ENCODE peak calls at places on chromosomes 3 and 15, in ten cellular contexts. O is stomach, W is HepG2, E is transverse colon, F is upper lobe of left lung, G is HCT116, M is breast epithelium, X is GM23338, D is SK-N-SH, U is esophagus muscularis mucosa. K is an unnamed sample. For H3K4me1, the result is how much of the 10 kb centered on the place peaks cover.

GRCh38 chr3:38226273-38226672 is 39.3 kb upstream of the SLC22A13 start:
- DNase-seq in O (no peak), W (no peak), E (no peak), F (no peak), G (no peak), M (no peak), X (no peak), D (no peak), U (no peak), K (no peak)

GRCh38 chr15:25242957-25243799 is 195.6 kb downstream of the UBE3A start:
- DNase-seq in O (peak), W (no peak), E (no peak), F (no peak), G (no peak), M (peak), X (no peak), D (no peak), U (no peak), K (no peak)

GRCh38 chr3:38834110-38834509 is 18.1 kb upstream of the SCN10A start:
- DNase-seq in O (no peak), W (peak), E (peak), F (peak), G (peak), M (no peak), X (peak), D (no peak), U (peak), K (peak)

GRCh38 chr3:29618395-29619291 is 337.8 kb downstream of the RBMS3 start:
- DNase-seq in O (no peak), W (no peak), E (no peak), F (no peak), G (no peak), M (no peak), X (no peak), D (no peak), U (no peak), K (no peak)

GRCh38 chr3:46719044-46719565 is 1.4 kb upstream of the PRSS50 start:
- DNase-seq in O (peak), W (no peak), E (no peak), F (no peak), G (no peak), M (peak), X (no peak), D (no peak), U (peak), K (no peak)

GRCh38 chr15:77031376-77032050 is 36.6 kb downstream of the PSTPIP1 start:
- DNase-seq in O (peak), W (peak), E (peak), F (no peak), G (no peak), M (peak), X (no peak), D (peak), U (no peak), K (no peak)

GRCh38 chr3:148089171-148089570 is 608.5 kb upstream of the AGTR1 start:
- DNase-seq in O (no peak), W (no peak), E (no peak), F (no peak), G (no peak), M (no peak), X (no peak), D (no peak), U (no peak), K (no peak)

GRCh38 chr3:17233398-17233800 is 348.6 kb downstream of the PLCL2 start:
- DNase-seq in O (no peak), W (peak), E (no peak), F (no peak), G (peak), M (no peak), X (peak), D (peak), U (no peak), K (peak)

GRCh38 chr15:65655026-65655425 is 33.3 kb downstream of the SLC24A1 start:
- DNase-seq in O (no peak), W (peak), E (no peak), F (no peak), G (no peak), M (no peak), X (no peak), D (no peak), U (no peak), K (no peak)

DNA sequence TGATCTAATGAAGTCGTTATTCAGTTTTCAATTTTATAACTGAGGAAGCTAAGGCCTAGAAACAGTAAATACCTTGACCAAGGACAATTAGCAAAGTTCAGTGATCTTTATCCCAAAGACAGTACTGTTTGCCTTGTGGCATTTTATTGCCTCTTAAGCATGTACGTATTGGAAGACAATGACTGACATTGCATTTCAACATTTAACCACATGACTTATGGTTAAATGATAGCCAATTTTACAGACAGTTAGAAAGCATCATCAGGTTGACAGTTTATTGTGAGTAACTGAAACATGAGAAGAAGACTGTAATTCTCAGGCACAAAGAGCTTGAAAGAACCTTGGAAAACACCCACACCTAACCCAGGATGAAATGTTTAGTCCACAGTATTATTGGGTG is 390.8 kb upstream of the ZNF385D start:
- DNase-seq in O (no peak), W (no peak), E (no peak), F (no peak), G (no peak), M (no peak), X (no peak), D (no peak), U (no peak), K (no peak)
- TF ChIP-seq POLR2AphosphoS5 in O (no peak), W (no peak), E (no peak), F (no peak), G (no peak), M (no peak), X (no peak), D (no peak), U (no peak), K (no peak)

GRCh38 chr15:87710406-87710805 is 546.1 kb downstream of the NTRK3 start:
- DNase-seq in O (no peak), W (no peak), E (peak), F (no peak), G (no peak), M (no peak), X (no peak), D (no peak), U (peak), K (peak)
- H3K4me1 ChIP-seq in O (under half), W (under half), E (under half), F (under half), G (under half), M (under half), X (under half), D (under half), U (under half), K (under half)

DNA sequence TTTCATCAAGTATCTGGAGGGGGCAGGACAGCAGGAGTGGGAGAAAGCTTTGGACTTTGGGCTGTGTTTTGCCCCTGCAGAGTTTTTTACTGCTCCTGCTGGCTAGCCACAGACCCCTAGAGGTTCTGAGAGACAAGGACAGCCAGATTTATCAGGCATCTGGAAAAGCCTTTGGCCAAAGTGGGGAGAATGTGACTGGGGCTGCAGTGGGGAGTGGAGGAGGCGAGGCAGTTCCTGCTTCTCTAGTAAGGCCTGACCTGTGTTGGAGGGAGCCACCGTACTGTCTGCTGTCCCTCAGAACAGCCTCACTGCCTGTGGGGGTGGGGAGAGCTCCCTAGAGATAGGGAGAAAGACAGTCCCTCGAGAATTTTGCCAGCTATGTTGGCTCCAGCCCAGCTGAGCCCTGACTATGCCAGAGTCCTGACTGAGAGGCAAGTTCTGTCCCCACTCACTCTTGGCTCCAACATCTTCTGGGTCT is 2.2 kb downstream of the ALPK3 start:
- DNase-seq in O (no peak), W (peak), E (no peak), F (no peak), G (no peak), M (no peak), X (peak), D (peak), U (no peak), K (no peak)
- H3K27ac ChIP-seq in O (no peak), W (peak), E (peak), F (peak), G (no peak), M (peak), X (peak), D (peak), U (peak), K (peak)

GRCh38 chr15:39144051-39144450 is 436.8 kb upstream of the THBS1 start:
- DNase-seq in O (no peak), W (no peak), E (no peak), F (no peak), G (no peak), M (no peak), X (no peak), D (no peak), U (no peak), K (no peak)

GRCh38 chr15:39142500-39142899 is 438.4 kb upstream of the THBS1 start:
- DNase-seq in O (no peak), W (no peak), E (no peak), F (no peak), G (no peak), M (no peak), X (no peak), D (no peak), U (no peak), K (no peak)

GRCh38 chr15:39139431-39140059 is 441.3 kb upstream of the THBS1 start:
- DNase-seq in O (no peak), W (no peak), E (no peak), F (no peak), G (no peak), M (no peak), X (no peak), D (no peak), U (no peak), K (no peak)

GRCh38 chr15:39135989-39136388 is 444.9 kb upstream of the THBS1 start:
- DNase-seq in O (no peak), W (no peak), E (no peak), F (no peak), G (no peak), M (no peak), X (no peak), D (no peak), U (no peak), K (no peak)

DNA sequence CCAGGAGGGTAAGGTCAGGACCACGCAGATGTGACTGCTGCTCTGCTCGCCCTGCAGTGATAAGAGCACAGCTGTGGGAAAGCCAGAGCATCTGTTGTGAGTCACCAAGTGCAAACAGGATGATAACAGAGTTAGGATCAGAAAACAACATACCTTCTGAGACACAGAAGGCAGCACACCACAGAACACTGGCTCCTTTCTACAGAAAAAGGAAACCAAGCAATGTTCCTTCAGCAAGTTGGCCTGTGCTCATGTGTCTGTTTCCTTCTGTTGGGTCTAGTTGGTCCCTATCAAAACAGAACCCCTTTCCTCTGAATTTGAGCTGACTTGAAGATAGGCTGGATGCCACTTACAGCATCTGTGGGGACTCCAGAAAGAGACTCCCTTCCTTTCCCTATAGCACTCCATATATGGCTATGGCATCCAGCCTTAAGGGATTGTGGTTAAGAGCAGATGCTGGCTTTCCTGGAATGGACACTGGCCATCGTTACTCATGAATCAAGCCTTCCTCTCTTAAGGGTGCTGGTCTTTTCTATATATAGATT is 440.7 kb upstream of the THBS1 start:
- DNase-seq in O (no peak), W (peak), E (no peak), F (no peak), G (no peak), M (no peak), X (peak), D (peak), U (no peak), K (no peak)
- TF ChIP-seq POLR2AphosphoS5 in O (no peak), W (no peak), E (no peak), F (no peak), G (no peak), M (no peak), X (no peak), D (peak), U (no peak), K (no peak)

GRCh38 chr15:72492733-72493132 is 18.6 kb downstream of the ARIH1 start:
- DNase-seq in O (no peak), W (no peak), E (no peak), F (no peak), G (no peak), M (no peak), X (no peak), D (no peak), U (no peak), K (no peak)

GRCh38 chr15:72497402-72497801 is 23.3 kb downstream of the ARIH1 start:
- DNase-seq in O (no peak), W (no peak), E (no peak), F (no peak), G (no peak), M (no peak), X (no peak), D (no peak), U (no peak), K (no peak)

GRCh38 chr15:72493220-72493619 is 19.1 kb downstream of the ARIH1 start:
- DNase-seq in O (no peak), W (no peak), E (no peak), F (no peak), G (no peak), M (no peak), X (no peak), D (no peak), U (no peak), K (no peak)

GRCh38 chr15:72496783-72497182 is 22.7 kb downstream of the ARIH1 start:
- DNase-seq in O (no peak), W (no peak), E (no peak), F (no peak), G (no peak), M (no peak), X (no peak), D (no peak), U (no peak), K (no peak)

GRCh38 chr15:72495007-72495406 is 20.9 kb downstream of the ARIH1 start:
- DNase-seq in O (no peak), W (no peak), E (no peak), F (no peak), G (no peak), M (no peak), X (no peak), D (no peak), U (no peak), K (no peak)
- H3K4me1 ChIP-seq in O (half or more), W (under half), E (half or more), F (half or more), G (under half), M (under half), X (under half), D (under half), U (under half), K (under half)

GRCh38 chr3:88809993-88810392 is 297.4 kb upstream of the EPHA3 start:
- DNase-seq in O (no peak), W (no peak), E (no peak), F (no peak), G (no peak), M (no peak), X (no peak), D (no peak), U (no peak), K (no peak)

GRCh38 chr3:88812576-88812975 is 294.8 kb upstream of the EPHA3 start:
- DNase-seq in O (no peak), W (no peak), E (no peak), F (no peak), G (no peak), M (no peak), X (peak), D (no peak), U (no peak), K (no peak)

GRCh38 chr3:88816445-88816844 is 291.0 kb upstream of the EPHA3 start:
- DNase-seq in O (no peak), W (no peak), E (no peak), F (no peak), G (no peak), M (no peak), X (no peak), D (no peak), U (no peak), K (no peak)

GRCh38 chr3:88807471-88808090 is 299.8 kb upstream of the EPHA3 start:
- DNase-seq in O (no peak), W (no peak), E (no peak), F (no peak), G (no peak), M (no peak), X (no peak), D (no peak), U (no peak), K (no peak)

GRCh38 chr3:88810455-88810854 is 297.0 kb upstream of the EPHA3 start:
- DNase-seq in O (no peak), W (no peak), E (no peak), F (no peak), G (no peak), M (no peak), X (no peak), D (no peak), U (no peak), K (no peak)
- H3K27ac ChIP-seq in O (no peak), W (no peak), E (no peak), F (no peak), G (no peak), M (no peak), X (no peak), D (no peak), U (no peak), K (no peak)

GRCh38 chr3:79354179-79354688 is 413.6 kb downstream of the ROBO1 start:
- DNase-seq in O (no peak), W (no peak), E (no peak), F (no peak), G (no peak), M (no peak), X (no peak), D (no peak), U (no peak), K (no peak)
- TF ChIP-seq POLR2AphosphoS5 in O (peak), W (no peak), E (peak), F (no peak), G (no peak), M (no peak), X (no peak), D (no peak), U (no peak), K (no peak)

DNA sequence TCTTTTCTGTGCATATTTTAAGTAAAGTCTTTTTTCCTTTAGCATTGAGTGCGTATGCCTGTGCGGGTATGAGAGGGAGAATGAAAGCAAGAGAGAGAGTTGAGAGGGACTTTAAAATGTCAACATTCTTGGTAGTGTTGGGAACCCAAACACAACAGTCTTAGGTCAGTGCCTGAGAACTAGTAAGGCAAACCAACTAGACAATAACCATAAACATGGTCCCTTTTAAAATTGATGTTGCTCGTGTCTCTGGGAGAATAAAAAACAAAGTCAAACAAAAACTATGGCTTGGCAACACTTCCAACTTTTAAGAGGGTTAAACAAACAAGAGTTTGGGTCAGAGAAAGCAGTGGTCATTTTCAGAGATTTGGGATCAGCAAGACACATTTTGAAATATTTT is 146.8 kb upstream of the THBS1 start:
- DNase-seq in O (no peak), W (peak), E (no peak), F (no peak), G (no peak), M (no peak), X (no peak), D (no peak), U (peak), K (no peak)
- H3K4me1 ChIP-seq in O (half or more), W (half or more), E (under half), F (under half), G (under half), M (under half), X (under half), D (under half), U (half or more), K (under half)

DNA sequence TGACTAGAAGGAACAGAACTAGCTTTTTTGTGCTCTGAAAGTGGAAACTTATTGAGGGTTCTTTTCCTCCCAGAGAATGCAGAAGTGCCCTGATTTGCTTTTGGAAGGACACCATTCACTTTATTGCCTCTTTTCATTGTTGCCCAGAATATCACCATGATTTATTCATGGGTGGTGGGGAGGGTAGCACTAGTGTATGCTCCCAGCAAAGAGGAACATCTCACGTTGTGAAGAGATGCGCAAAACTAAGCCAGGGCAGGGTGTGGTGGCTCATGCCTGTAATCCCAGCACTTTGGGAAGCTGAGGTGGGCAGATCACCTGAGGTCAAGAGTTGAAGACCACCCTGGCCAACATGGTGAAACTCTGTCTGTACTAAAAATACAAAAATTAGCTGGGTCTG is 31.4 kb downstream of the FLNB start:
- DNase-seq in O (no peak), W (no peak), E (no peak), F (no peak), G (no peak), M (no peak), X (no peak), D (no peak), U (no peak), K (no peak)
- H3K27ac ChIP-seq in O (no peak), W (peak), E (peak), F (no peak), G (no peak), M (peak), X (peak), D (no peak), U (no peak), K (peak)